ENCODE peak calls at places on chromosomes 7 and 10, in six cellular contexts. One of them, this sample, is unnamed. For H3K4me1, the result is how much of the 10 kb centered on the place peaks cover.

GRCh38 chr7:51314041-51314440 is 2.6 kb downstream of the COBL start:
- DNase-seq in IMR-90: no peak
- DNase-seq in spleen: no peak
- DNase-seq in Peyer's patch: no peak
- DNase-seq in HCT116: no peak
- DNase-seq in prostate gland: no peak
- DNase-seq in this sample: no peak

GRCh38 chr7:25889765-25890164 is 262.2 kb upstream of the NFE2L3 start:
- DNase-seq in IMR-90: no peak
- DNase-seq in spleen: no peak
- DNase-seq in prostate gland: no peak
- DNase-seq in HCT116: no peak
- DNase-seq in Peyer's patch: no peak
- DNase-seq in this sample: no peak

GRCh38 chr7:12690041-12690878 is 2.8 kb downstream of the ARL4A start:
- DNase-seq in HCT116: no peak
- DNase-seq in Peyer's patch: no peak
- DNase-seq in spleen: no peak
- DNase-seq in prostate gland: no peak
- DNase-seq in IMR-90: no peak
- DNase-seq in this sample: no peak

GRCh38 chr7:35697414-35698175 is 2.7 kb upstream of the HERPUD2 start:
- DNase-seq in spleen: no peak
- DNase-seq in IMR-90: peak
- DNase-seq in Peyer's patch: no peak
- DNase-seq in prostate gland: no peak
- DNase-seq in HCT116: no peak
- DNase-seq in this sample: no peak

GRCh38 chr10:68087338-68088029 is 12.4 kb upstream of the HERC4 start:
- DNase-seq in IMR-90: no peak
- DNase-seq in HCT116: no peak
- DNase-seq in prostate gland: no peak
- DNase-seq in spleen: no peak
- DNase-seq in Peyer's patch: no peak
- DNase-seq in this sample: no peak

GRCh38 chr10:70812814-70813213 is 2.9 kb upstream of the SGPL1 start:
- DNase-seq in HCT116: no peak
- DNase-seq in spleen: no peak
- DNase-seq in Peyer's patch: no peak
- DNase-seq in IMR-90: no peak
- DNase-seq in prostate gland: no peak
- DNase-seq in this sample: no peak

GRCh38 chr7:28054531-28055160 is 125.9 kb downstream of the JAZF1 start:
- DNase-seq in HCT116: no peak
- DNase-seq in Peyer's patch: no peak
- DNase-seq in IMR-90: no peak
- DNase-seq in spleen: no peak
- DNase-seq in prostate gland: no peak
- DNase-seq in this sample: no peak

GRCh38 chr7:14332155-14332554 is 342.7 kb upstream of the ETV1 start:
- DNase-seq in HCT116: no peak
- DNase-seq in Peyer's patch: no peak
- DNase-seq in spleen: no peak
- DNase-seq in IMR-90: peak
- DNase-seq in prostate gland: no peak
- DNase-seq in this sample: no peak

GRCh38 chr10:101050206-101051069 is 11.4 kb upstream of the KAZALD1 start:
- DNase-seq in prostate gland: peak
- DNase-seq in Peyer's patch: peak
- DNase-seq in HCT116: no peak
- DNase-seq in IMR-90: no peak
- DNase-seq in spleen: peak
- DNase-seq in this sample: peak

GRCh38 chr7:104039363-104039762 is 49.9 kb upstream of the RELN start:
- DNase-seq in Peyer's patch: no peak
- DNase-seq in HCT116: no peak
- DNase-seq in spleen: no peak
- DNase-seq in IMR-90: no peak
- DNase-seq in prostate gland: no peak
- DNase-seq in this sample: no peak

GRCh38 chr7:44921607-44922350 is 36.4 kb upstream of the PURB start:
- DNase-seq in prostate gland: peak
- DNase-seq in HCT116: peak
- DNase-seq in spleen: peak
- DNase-seq in IMR-90: peak
- DNase-seq in Peyer's patch: peak
- DNase-seq in this sample: peak

GRCh38 chr10:125076891-125077643 is 83.3 kb downstream of the CTBP2 start:
- DNase-seq in HCT116: no peak
- DNase-seq in spleen: peak
- DNase-seq in prostate gland: no peak
- DNase-seq in IMR-90: peak
- DNase-seq in Peyer's patch: no peak
- DNase-seq in this sample: no peak

GRCh38 chr7:19982841-19983835 is 209.7 kb upstream of the TMEM196 start:
- DNase-seq in Peyer's patch: peak
- DNase-seq in IMR-90: peak
- DNase-seq in prostate gland: peak
- DNase-seq in spleen: no peak
- DNase-seq in HCT116: peak
- DNase-seq in this sample: no peak

GRCh38 chr7:78970440-78970916 is 483.0 kb downstream of the MAGI2 start:
- DNase-seq in Peyer's patch: no peak
- DNase-seq in IMR-90: peak
- DNase-seq in prostate gland: no peak
- DNase-seq in HCT116: no peak
- DNase-seq in spleen: no peak
- DNase-seq in this sample: no peak

GRCh38 chr7:99086532-99086931 is 57.4 kb downstream of the SMURF1 start:
- DNase-seq in HCT116: no peak
- DNase-seq in IMR-90: no peak
- DNase-seq in spleen: no peak
- DNase-seq in prostate gland: no peak
- DNase-seq in Peyer's patch: no peak
- DNase-seq in this sample: no peak

GRCh38 chr7:105387621-105388372 is 924 bp downstream of the SRPK2 start:
- DNase-seq in prostate gland: peak
- DNase-seq in spleen: peak
- DNase-seq in IMR-90: peak
- DNase-seq in HCT116: no peak
- DNase-seq in Peyer's patch: peak
- DNase-seq in this sample: peak

GRCh38 chr7:137073571-137074325 is 205.3 kb downstream of the CHRM2 start:
- DNase-seq in HCT116: no peak
- DNase-seq in Peyer's patch: no peak
- DNase-seq in prostate gland: no peak
- DNase-seq in IMR-90: peak
- DNase-seq in spleen: no peak
- DNase-seq in this sample: no peak

GRCh38 chr7:137717811-137718271 is 128.9 kb downstream of the DGKI start:
- DNase-seq in prostate gland: no peak
- DNase-seq in Peyer's patch: no peak
- DNase-seq in IMR-90: peak
- DNase-seq in spleen: no peak
- DNase-seq in HCT116: no peak
- DNase-seq in this sample: no peak

GRCh38 chr7:103866919-103867318 is 122.5 kb downstream of the RELN start:
- DNase-seq in prostate gland: no peak
- DNase-seq in Peyer's patch: no peak
- DNase-seq in spleen: no peak
- DNase-seq in IMR-90: no peak
- DNase-seq in HCT116: no peak
- DNase-seq in this sample: no peak

GRCh38 chr7:103809229-103809994 is 180.0 kb downstream of the RELN start:
- DNase-seq in HCT116: no peak
- DNase-seq in Peyer's patch: no peak
- DNase-seq in IMR-90: no peak
- DNase-seq in spleen: no peak
- DNase-seq in prostate gland: no peak
- DNase-seq in this sample: no peak

GRCh38 chr10:2020841-2021240 is 283.5 kb upstream of the ADARB2 start:
- DNase-seq in HCT116: no peak
- DNase-seq in Peyer's patch: no peak
- DNase-seq in IMR-90: no peak
- DNase-seq in prostate gland: no peak
- DNase-seq in spleen: no peak
- DNase-seq in this sample: no peak

GRCh38 chr10:576130-576465 is 113.4 kb downstream of the DIP2C start:
- DNase-seq in IMR-90: peak
- DNase-seq in Peyer's patch: no peak
- DNase-seq in HCT116: no peak
- DNase-seq in prostate gland: no peak
- DNase-seq in spleen: no peak
- DNase-seq in this sample: no peak

GRCh38 chr7:93202594-93203273 is 23.5 kb downstream of the HEPACAM2 start:
- DNase-seq in prostate gland: no peak
- DNase-seq in IMR-90: no peak
- DNase-seq in Peyer's patch: no peak
- DNase-seq in HCT116: no peak
- DNase-seq in spleen: no peak
- DNase-seq in this sample: no peak

GRCh38 chr7:155230169-155230593 is 67.5 kb upstream of the INSIG1 start:
- DNase-seq in Peyer's patch: peak
- DNase-seq in prostate gland: peak
- DNase-seq in IMR-90: peak
- DNase-seq in HCT116: peak
- DNase-seq in spleen: peak
- DNase-seq in this sample: no peak

GRCh38 chr7:5283421-5284303 is 919 bp downstream of the SLC29A4 start:
- DNase-seq in Peyer's patch: no peak
- DNase-seq in HCT116: no peak
- DNase-seq in spleen: no peak
- DNase-seq in prostate gland: no peak
- DNase-seq in IMR-90: no peak
- DNase-seq in this sample: no peak

GRCh38 chr10:109895095-109895818 is 28.1 kb downstream of the XPNPEP1 start:
- DNase-seq in spleen: no peak
- DNase-seq in IMR-90: peak
- DNase-seq in prostate gland: no peak
- DNase-seq in Peyer's patch: no peak
- DNase-seq in HCT116: no peak
- DNase-seq in this sample: peak
- H3K4me1 ChIP-seq in spleen: half or more
- H3K4me1 ChIP-seq in IMR-90: under half
- H3K4me1 ChIP-seq in prostate gland: under half
- H3K4me1 ChIP-seq in Peyer's patch: under half
- H3K4me1 ChIP-seq in HCT116: under half
- H3K4me1 ChIP-seq in this sample: half or more

GRCh38 chr7:7971308-7972040 is 2.9 kb downstream of the GLCCI1 start:
- DNase-seq in spleen: no peak
- DNase-seq in Peyer's patch: no peak
- DNase-seq in HCT116: no peak
- DNase-seq in prostate gland: no peak
- DNase-seq in IMR-90: no peak
- DNase-seq in this sample: no peak

GRCh38 chr7:7969306-7970112 is 913 bp downstream of the GLCCI1 start:
- DNase-seq in prostate gland: peak
- DNase-seq in IMR-90: peak
- DNase-seq in HCT116: no peak
- DNase-seq in spleen: peak
- DNase-seq in Peyer's patch: peak
- DNase-seq in this sample: peak

GRCh38 chr7:7970113-7970619 is 1.6 kb downstream of the GLCCI1 start:
- DNase-seq in Peyer's patch: no peak
- DNase-seq in spleen: no peak
- DNase-seq in IMR-90: no peak
- DNase-seq in HCT116: no peak
- DNase-seq in prostate gland: no peak
- DNase-seq in this sample: no peak

GRCh38 chr7:7972128-7972527 is 3.5 kb downstream of the GLCCI1 start:
- DNase-seq in Peyer's patch: no peak
- DNase-seq in spleen: no peak
- DNase-seq in IMR-90: peak
- DNase-seq in prostate gland: no peak
- DNase-seq in HCT116: no peak
- DNase-seq in this sample: no peak

GRCh38 chr7:7970620-7971307 is 2.2 kb downstream of the GLCCI1 start:
- DNase-seq in HCT116: no peak
- DNase-seq in prostate gland: no peak
- DNase-seq in IMR-90: peak
- DNase-seq in Peyer's patch: no peak
- DNase-seq in spleen: no peak
- DNase-seq in this sample: no peak
- H3K27ac ChIP-seq in HCT116: no peak
- H3K27ac ChIP-seq in prostate gland: peak
- H3K27ac ChIP-seq in IMR-90: no peak
- H3K27ac ChIP-seq in Peyer's patch: peak
- H3K27ac ChIP-seq in spleen: peak
- H3K27ac ChIP-seq in this sample: peak

GRCh38 chr7:100852048-100852872 is at the start of gene SLC12A9:
- DNase-seq in spleen: peak
- DNase-seq in HCT116: peak
- DNase-seq in Peyer's patch: peak
- DNase-seq in prostate gland: peak
- DNase-seq in IMR-90: peak
- DNase-seq in this sample: peak
- TF ChIP-seq POLR2A in spleen: no peak
- TF ChIP-seq POLR2A in HCT116: peak
- TF ChIP-seq POLR2A in Peyer's patch: no peak
- TF ChIP-seq POLR2A in prostate gland: peak
- TF ChIP-seq POLR2A in IMR-90: peak
- TF ChIP-seq POLR2A in this sample: no peak

GRCh38 chr7:978049-978346 is 2.6 kb upstream of the COX19 start:
- DNase-seq in Peyer's patch: no peak
- DNase-seq in spleen: no peak
- DNase-seq in IMR-90: no peak
- DNase-seq in prostate gland: no peak
- DNase-seq in HCT116: no peak
- DNase-seq in this sample: no peak
- H3K4me1 ChIP-seq in Peyer's patch: under half
- H3K4me1 ChIP-seq in spleen: under half
- H3K4me1 ChIP-seq in IMR-90: under half
- H3K4me1 ChIP-seq in prostate gland: under half
- H3K4me1 ChIP-seq in HCT116: under half
- H3K4me1 ChIP-seq in this sample: under half

DNA sequence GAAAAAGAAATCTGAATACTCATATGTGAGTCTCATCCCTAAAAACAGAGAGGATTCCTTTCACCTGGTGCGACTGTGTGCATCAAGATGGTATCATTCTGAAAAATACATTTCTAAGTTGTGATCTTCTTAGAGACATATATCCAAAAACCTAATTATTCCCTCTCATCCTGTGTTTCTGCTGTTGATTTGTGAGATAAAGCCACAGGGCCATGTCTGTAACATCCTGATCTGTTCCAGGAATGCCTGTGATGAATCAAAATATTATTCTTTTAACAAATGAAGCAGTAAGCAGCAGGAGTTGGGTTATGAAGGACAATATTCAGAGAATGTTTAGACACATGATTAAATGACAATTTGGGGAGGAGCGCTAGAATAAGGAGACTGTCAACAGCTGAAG is 731.4 kb downstream of the KCNMA1 start:
- DNase-seq in prostate gland: no peak
- DNase-seq in IMR-90: no peak
- DNase-seq in HCT116: no peak
- DNase-seq in spleen: no peak
- DNase-seq in Peyer's patch: no peak
- DNase-seq in this sample: no peak
- H3K27ac ChIP-seq in prostate gland: no peak
- H3K27ac ChIP-seq in IMR-90: no peak
- H3K27ac ChIP-seq in HCT116: no peak
- H3K27ac ChIP-seq in spleen: no peak
- H3K27ac ChIP-seq in Peyer's patch: no peak
- H3K27ac ChIP-seq in this sample: no peak

GRCh38 chr10:126906704-126907422 is 1.6 kb downstream of the DOCK1 start:
- DNase-seq in prostate gland: no peak
- DNase-seq in IMR-90: no peak
- DNase-seq in Peyer's patch: peak
- DNase-seq in spleen: peak
- DNase-seq in HCT116: no peak
- DNase-seq in this sample: no peak
- TF ChIP-seq POLR2A in prostate gland: no peak
- TF ChIP-seq POLR2A in IMR-90: no peak
- TF ChIP-seq POLR2A in Peyer's patch: no peak
- TF ChIP-seq POLR2A in spleen: no peak
- TF ChIP-seq POLR2A in HCT116: no peak
- TF ChIP-seq POLR2A in this sample: no peak